ENCODE peak calls at places on chromosomes 7 and 10, in eight cellular contexts. A, G, Q, U, O, W, D and B are unnamed samples.

GRCh38 chr10:89156161-89156560 is 51.0 kb downstream of the CH25H start:
- DNase-seq in D (no peak), G (no peak), O (no peak), U (no peak), A (no peak), W (peak; percentile 8), Q (no peak), B (no peak)

GRCh38 chr10:110976577-110976976 is 57.2 kb downstream of the SHOC2 start:
- DNase-seq in O (no peak), A (no peak), D (no peak), U (no peak), Q (no peak), W (no peak), G (no peak), B (no peak)

GRCh38 chr10:62817763-62818425 is 1.7 kb upstream of the EGR2 start:
- DNase-seq in D (peak; percentile 76), Q (peak; percentile 6), A (no peak), G (peak; percentile 69), W (peak; percentile 68), O (peak; percentile 97), U (peak; percentile 69), B (peak; percentile 81)

GRCh38 chr7:40899151-40899550 is 764.3 kb downstream of the SUGCT start:
- DNase-seq in G (no peak), D (no peak), Q (no peak), A (no peak), O (peak; percentile 31), U (no peak), W (no peak), B (peak; percentile 93)

GRCh38 chr10:97721871-97722780 is 8.6 kb downstream of the MARVELD1 start:
- DNase-seq in Q (no peak), U (no peak), D (no peak), G (no peak), O (no peak), A (no peak), W (no peak), B (no peak)

GRCh38 chr10:50992356-50992866 is 81.9 kb upstream of the PRKG1 start:
- DNase-seq in Q (no peak), G (no peak), O (peak; percentile 18), D (peak; percentile 15), U (no peak), A (no peak), W (no peak), B (peak; percentile 66)

GRCh38 chr10:100866010-100866409 is 46.8 kb upstream of the SLF2 start:
- DNase-seq in G (no peak), D (no peak), Q (no peak), W (no peak), U (no peak), A (no peak), O (no peak), B (no peak)

GRCh38 chr7:106566672-106567071 is 94.3 kb downstream of the CCDC71L start:
- DNase-seq in D (no peak), W (no peak), O (no peak), U (no peak), Q (no peak), A (no peak), G (no peak), B (no peak)

GRCh38 chr7:137882806-137883205 is 36.0 kb upstream of the DGKI start:
- DNase-seq in D (no peak), U (no peak), W (no peak), Q (no peak), O (no peak), G (no peak), A (no peak), B (no peak)

GRCh38 chr7:22544245-22544644 is 44.3 kb upstream of the STEAP1B start:
- DNase-seq in U (no peak), W (no peak), A (no peak), D (no peak), G (no peak), Q (no peak), O (no peak), B (no peak)

GRCh38 chr10:80137031-80137712 is 4.6 kb downstream of the PLAC9 start:
- DNase-seq in Q (no peak), W (no peak), A (no peak), G (no peak), U (no peak), O (peak; percentile 25), D (no peak), B (peak; percentile 80)

GRCh38 chr10:101405006-101405405 is 51.0 kb downstream of the BTRC start:
- DNase-seq in G (no peak), A (no peak), O (no peak), W (no peak), U (no peak), D (no peak), Q (peak; percentile 13), B (no peak)

GRCh38 chr10:79347226-79347893 is at the start of gene PPIF:
- DNase-seq in Q (peak; percentile 81), A (peak; percentile 77), O (peak; percentile 92), U (peak; percentile 79), W (peak; percentile 96), D (peak; percentile 95), G (peak; percentile 84), B (peak; percentile 98)

GRCh38 chr10:118501637-118502440 is 93.6 kb downstream of the PRLHR start:
- DNase-seq in O (peak; percentile 56), Q (no peak), G (no peak), A (no peak), D (no peak), W (no peak), U (no peak), B (no peak)

GRCh38 chr10:12397147-12397896 is 48.0 kb downstream of the CAMK1D start:
- DNase-seq in O (no peak), U (no peak), G (no peak), Q (no peak), D (no peak), A (no peak), W (no peak), B (no peak)

GRCh38 chr10:103479135-103479534 is at the start of gene CALHM3:
- DNase-seq in Q (no peak), W (no peak), U (no peak), D (no peak), A (no peak), O (peak; percentile 58), G (no peak), B (no peak)

GRCh38 chr10:42988517-42989395 is 88.1 kb upstream of the RET start:
- DNase-seq in W (peak; percentile 53), U (no peak), Q (no peak), A (no peak), D (no peak), G (no peak), O (no peak), B (peak; percentile 28)

GRCh38 chr7:24732646-24733413 is 24.4 kb downstream of the GSDME start:
- DNase-seq in W (no peak), G (no peak), U (no peak), D (no peak), O (peak; percentile 39), Q (no peak), A (no peak), B (no peak)

GRCh38 chr7:131108212-131108980 is 219.3 kb upstream of the MKLN1 start:
- DNase-seq in G (no peak), D (no peak), A (no peak), W (peak; percentile 41), Q (no peak), U (no peak), O (no peak), B (no peak)

GRCh38 chr10:4740471-4740870 is 85.5 kb upstream of the AKR1E2 start:
- DNase-seq in O (no peak), G (no peak), A (no peak), D (no peak), U (no peak), Q (no peak), W (no peak), B (no peak)

GRCh38 chr10:34092891-34093290 is 722.2 kb downstream of the PARD3 start:
- DNase-seq in A (no peak), D (no peak), W (no peak), O (no peak), Q (no peak), G (no peak), U (no peak), B (no peak)

GRCh38 chr7:26857170-26857533 is 7.2 kb downstream of the SKAP2 start:
- DNase-seq in G (no peak), A (no peak), O (no peak), U (no peak), W (no peak), D (no peak), Q (no peak), B (no peak)

GRCh38 chr10:116263870-116264269 is 9.1 kb downstream of the GFRA1 start:
- DNase-seq in D (peak; percentile 19), O (no peak), Q (no peak), U (no peak), G (no peak), A (no peak), W (no peak), B (no peak)

GRCh38 chr7:105905209-105905910 is 29.0 kb upstream of the ATXN7L1 start:
- DNase-seq in Q (no peak), O (peak; percentile 22), A (no peak), W (no peak), U (no peak), G (no peak), D (no peak), B (no peak)